ENCODE peak calls at places on chromosomes 1 and 21, in four cellular contexts. O is cardiac fibroblast, F is colonic mucosa, Y is kidney glomerular epithelial cell. A is an unnamed sample.

GRCh38 chr1:35577071-35577998 is 4.2 kb downstream of the TFAP2E start:
- DNase-seq in O (no peak), F (peak; percentile 52), Y (no peak), A (peak; percentile 59)

GRCh38 chr1:150997949-150998348 is 8.8 kb downstream of the MINDY1 start:
- DNase-seq in O (no peak), F (no peak), Y (no peak), A (no peak)

GRCh38 chr1:194774535-194774934 is 1588.1 kb upstream of the B3GALT2 start:
- DNase-seq in O (no peak), F (no peak), Y (no peak), A (no peak)

GRCh38 chr1:229892515-229893117 is 174.4 kb upstream of the GALNT2 start:
- DNase-seq in O (no peak), F (no peak), Y (no peak), A (no peak)

GRCh38 chr1:152442765-152443164 is 28.7 kb upstream of the CRNN start:
- DNase-seq in O (peak; percentile 25), F (no peak), Y (peak; percentile 70), A (peak; percentile 25)

GRCh38 chr21:17491716-17492414 is 21.0 kb upstream of the CXADR start:
- DNase-seq in O (peak; percentile 99), F (no peak), Y (peak; percentile 95), A (no peak)

GRCh38 chr1:18530567-18531502 is 50.1 kb downstream of the KLHDC7A start:
- DNase-seq in O (no peak), F (peak; percentile 33), Y (no peak), A (peak; percentile 31)

GRCh38 chr1:232084584-232085223 is 458.1 kb downstream of the DISC1 start:
- DNase-seq in O (peak; percentile 13), F (no peak), Y (peak; percentile 40), A (no peak)

GRCh38 chr1:54546651-54547348 is 1.2 kb upstream of the ACOT11 start:
- DNase-seq in O (no peak), F (no peak), Y (no peak), A (no peak)

GRCh38 chr1:226973371-226973897 is 33.3 kb downstream of the COQ8A start:
- DNase-seq in O (no peak), F (no peak), Y (no peak), A (peak; percentile 37)

GRCh38 chr1:120954736-120955135 is 65.2 kb downstream of the PPIAL4A start:
- DNase-seq in O (no peak), F (no peak), Y (no peak), A (no peak)

A was measured in transverse colon.